ENCODE peak calls at places on chromosomes 3 and 15, in nine cellular contexts. D, O, J, Z, P, K, N, E and B are unnamed samples.

GRCh38 chr3:78754066-78754743 is 1013.6 kb downstream of the ROBO1 start:
- DNase-seq in D (no peak), O (no peak), J (no peak), Z (no peak), P (no peak), K (no peak), N (no peak), E (peak), B (no peak)

GRCh38 chr15:101315736-101316135 is 20.7 kb upstream of the SNRPA1 start:
- DNase-seq in D (no peak), O (no peak), J (no peak), Z (no peak), P (no peak), K (no peak), N (no peak), E (no peak), B (no peak)

GRCh38 chr3:178060406-178060805 is 475.8 kb upstream of the KCNMB2 start:
- DNase-seq in D (peak), O (no peak), J (no peak), Z (no peak), P (no peak), K (peak), N (no peak), E (peak), B (no peak)

GRCh38 chr15:70053703-70054229 is 44.0 kb downstream of the TLE3 start:
- DNase-seq in D (no peak), O (no peak), J (no peak), Z (no peak), P (no peak), K (no peak), N (no peak), E (no peak), B (no peak)

GRCh38 chr3:150238043-150238802 is 169.9 kb upstream of the TSC22D2 start:
- DNase-seq in D (no peak), O (no peak), J (peak), Z (no peak), P (no peak), K (no peak), N (no peak), E (no peak), B (no peak)

GRCh38 chr3:194218646-194219453 is 82.9 kb downstream of the HES1 start:
- DNase-seq in D (no peak), O (no peak), J (no peak), Z (no peak), P (no peak), K (no peak), N (no peak), E (no peak), B (no peak)

GRCh38 chr3:104628185-104628789 is 738.4 kb upstream of the ALCAM start:
- DNase-seq in D (no peak), O (no peak), J (peak), Z (peak), P (no peak), K (no peak), N (no peak), E (peak), B (peak)

GRCh38 chr3:16382852-16383251 is 117.8 kb downstream of the OXNAD1 start:
- DNase-seq in D (no peak), O (no peak), J (no peak), Z (no peak), P (no peak), K (no peak), N (no peak), E (no peak), B (no peak)